ENCODE peak calls at places on chromosome X, in ten cellular contexts. O is A549, Y is transverse colon, B is RWPE1, T is endothelial cell, X is BE2C, C is uterus, D is lower leg skin, L is upper lobe of left lung, S is GM23338. H is an unnamed sample.

GRCh38 chrX:130401415-130402210 is at the start of gene RBMX2:
- DNase-seq in C (peak), B (peak), O (peak), X (peak), T (peak), D (peak), L (peak), S (peak), Y (peak), H (peak)

GRCh38 chrX:22922961-22923360 is 76.8 kb upstream of the DDX53 start:
- DNase-seq in D (no peak), Y (no peak), C (no peak), O (no peak), B (no peak), L (no peak), T (no peak), X (no peak), S (no peak), H (no peak)

GRCh38 chrX:19883878-19884277 is 3.5 kb downstream of the SH3KBP1 start:
- DNase-seq in C (no peak), X (no peak), O (peak), S (no peak), D (no peak), Y (peak), L (no peak), B (peak), T (no peak), H (no peak)

GRCh38 chrX:112056886-112057285 is 25.7 kb downstream of the TRPC5 start:
- DNase-seq in B (no peak), O (no peak), T (no peak), X (no peak), Y (no peak), C (no peak), D (no peak), S (no peak), L (no peak), H (no peak)

GRCh38 chrX:6941041-6941440 is 206.5 kb upstream of the STS start:
- DNase-seq in T (no peak), S (no peak), O (no peak), D (no peak), C (no peak), B (no peak), Y (no peak), L (no peak), X (no peak), H (no peak)

GRCh38 chrX:44183329-44183728 is 160.1 kb downstream of the EFHC2 start:
- DNase-seq in Y (no peak), T (no peak), L (no peak), X (no peak), B (no peak), O (no peak), S (no peak), D (no peak), C (no peak), H (no peak)

GRCh38 chrX:154458116-154458953 is at the start of gene PLXNA3:
- DNase-seq in D (no peak), T (peak), O (no peak), X (peak), L (peak), B (peak), C (peak), S (peak), Y (peak), H (no peak)

GRCh38 chrX:5775985-5776384 is 452.7 kb downstream of the NLGN4X start:
- DNase-seq in D (no peak), X (no peak), C (no peak), S (no peak), Y (no peak), B (no peak), T (no peak), O (no peak), L (no peak), H (no peak)

GRCh38 chrX:72307646-72308051 is 1.9 kb upstream of the CITED1 start:
- DNase-seq in C (no peak), T (no peak), S (peak), L (no peak), O (no peak), B (no peak), Y (no peak), D (no peak), X (no peak), H (no peak)

GRCh38 chrX:110852180-110852579 is 56.6 kb upstream of the CHRDL1 start:
- DNase-seq in X (peak), Y (no peak), L (no peak), S (peak), D (no peak), C (no peak), T (peak), O (peak), B (peak), H (no peak)

GRCh38 chrX:109600114-109600710 is 24.8 kb downstream of the KCNE5 start:
- DNase-seq in X (no peak), C (no peak), T (no peak), B (no peak), S (peak), L (peak), Y (no peak), O (no peak), D (no peak), H (no peak)

GRCh38 chrX:110743679-110744340 is 51.8 kb downstream of the CHRDL1 start:
- DNase-seq in L (no peak), D (peak), T (no peak), S (no peak), Y (no peak), B (no peak), C (no peak), O (no peak), X (no peak), H (no peak)

GRCh38 chrX:118884552-118885138 is 61.0 kb downstream of the ZCCHC12 start:
- DNase-seq in X (no peak), D (no peak), S (no peak), B (no peak), L (no peak), C (no peak), O (no peak), Y (no peak), T (no peak), H (no peak)

GRCh38 chrX:103817502-103817901 is 14.6 kb downstream of the RAB9B start:
- DNase-seq in Y (no peak), X (peak), B (peak), L (no peak), C (no peak), S (peak), D (peak), O (peak), T (peak), H (no peak)

GRCh38 chrX:64885850-64886249 is 90.4 kb downstream of the ZC4H2 start:
- DNase-seq in D (no peak), X (peak), S (peak), O (peak), L (no peak), Y (peak), C (no peak), T (peak), B (no peak), H (no peak)

GRCh38 chrX:66676990-66677389 is 38.1 kb upstream of the EDA2R start:
- DNase-seq in Y (no peak), C (no peak), O (no peak), L (no peak), B (peak), X (no peak), D (no peak), S (no peak), T (no peak), H (no peak)

GRCh38 chrX:138037548-138037947 is 471.6 kb downstream of the ZIC3 start:
- DNase-seq in Y (no peak), D (no peak), O (no peak), C (no peak), T (no peak), L (no peak), B (no peak), X (no peak), S (no peak), H (no peak)

GRCh38 chrX:138031715-138032114 is 465.8 kb downstream of the ZIC3 start:
- DNase-seq in C (no peak), O (no peak), B (no peak), D (no peak), X (no peak), Y (no peak), S (no peak), L (no peak), T (no peak), H (no peak)

DNA sequence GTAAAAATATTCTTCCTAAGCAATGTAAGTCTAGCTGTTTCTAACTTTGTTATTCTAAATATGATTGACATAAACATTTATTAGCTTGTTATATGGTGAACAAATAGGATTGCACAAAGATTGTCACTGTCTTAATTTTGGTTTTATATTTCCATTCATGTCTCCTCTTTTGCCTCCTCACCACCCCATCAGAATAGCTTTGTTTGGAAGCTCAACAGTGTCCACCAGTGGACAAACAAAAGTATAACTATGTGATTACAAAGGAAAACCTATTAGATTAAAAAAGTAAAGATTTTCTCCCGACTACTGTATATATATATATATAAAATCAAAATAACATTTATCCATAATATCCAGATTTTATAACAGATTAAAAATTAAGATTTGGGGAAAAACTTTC is 468.2 kb downstream of the ZIC3 start:
- DNase-seq in L (no peak), Y (no peak), B (no peak), T (no peak), O (peak), C (no peak), D (no peak), S (peak), X (no peak), H (no peak)
- TF ChIP-seq CTCF in L (no peak), Y (no peak), B (no peak), T (no peak), O (no peak), C (no peak), D (no peak), S (peak), X (peak), H (no peak)

GRCh38 chrX:28701222-28701621 is 114.0 kb downstream of the IL1RAPL1 start:
- DNase-seq in D (no peak), L (no peak), O (no peak), X (no peak), B (no peak), T (no peak), S (no peak), Y (no peak), C (no peak), H (no peak)
- TF ChIP-seq CTCF in D (no peak), L (no peak), O (no peak), X (no peak), B (no peak), T (peak), S (peak), Y (no peak), C (no peak), H (no peak)

GRCh38 chrX:100685997-100686305 is 42.0 kb downstream of the SRPX2 start:
- DNase-seq in C (no peak), D (no peak), X (no peak), O (no peak), S (no peak), T (no peak), B (no peak), L (no peak), Y (no peak), H (no peak)
- TF ChIP-seq CTCF in C (no peak), D (no peak), X (no peak), O (no peak), S (no peak), T (peak), B (no peak), L (no peak), Y (no peak), H (no peak)

DNA sequence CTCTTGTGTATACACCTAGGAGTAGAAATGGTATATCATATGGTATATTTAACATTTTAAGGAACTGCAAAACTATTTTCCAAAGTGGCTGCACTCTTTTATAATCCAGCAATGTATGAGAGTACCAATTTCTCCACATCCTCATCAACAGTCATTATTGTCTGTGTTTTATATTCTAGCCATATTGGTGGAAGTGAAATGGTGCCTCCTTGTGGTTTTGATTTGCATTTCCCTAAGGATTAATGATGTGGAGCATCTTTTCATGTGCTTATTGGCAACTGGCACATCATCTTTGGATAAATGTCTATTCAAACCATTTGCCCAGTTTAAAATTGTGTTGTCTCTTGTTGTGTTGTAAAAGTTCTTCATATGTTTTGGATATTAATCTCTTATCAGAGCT is 9.6 kb downstream of the BMP15 start:
- DNase-seq in D (no peak), Y (no peak), L (no peak), S (peak), T (peak), B (no peak), X (no peak), O (peak), C (no peak), H (no peak)
- TF ChIP-seq CTCF in D (no peak), Y (peak), L (no peak), S (peak), T (no peak), B (no peak), X (peak), O (peak), C (peak), H (no peak)

DNA sequence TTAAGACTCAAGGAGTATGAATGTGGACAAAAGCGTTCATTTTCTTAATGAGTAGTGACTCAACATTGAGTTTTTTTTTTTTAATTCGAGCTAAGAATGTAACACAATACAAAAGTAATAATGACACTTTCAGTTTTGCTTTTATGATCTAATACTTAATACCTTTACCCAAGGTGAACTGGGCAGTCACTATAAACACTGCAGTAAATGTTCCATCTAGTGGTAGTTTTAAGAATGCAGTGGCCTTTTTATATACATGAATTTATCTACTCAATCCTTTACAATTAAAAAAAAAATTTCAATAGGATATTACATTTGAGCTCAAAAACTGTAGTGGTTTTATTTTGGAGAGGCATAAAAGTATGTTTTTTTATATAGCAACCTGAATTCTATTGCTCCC is 33.9 kb downstream of the PDK3 start:
- DNase-seq in B (peak), C (no peak), L (no peak), X (no peak), Y (no peak), D (no peak), S (peak), T (no peak), O (peak), H (no peak)
- TF ChIP-seq CTCF in B (peak), C (peak), L (peak), X (peak), Y (peak), D (no peak), S (peak), T (no peak), O (peak), H (peak)

GRCh38 chrX:31178064-31178768 is 106.4 kb upstream of the FTHL17 start:
- DNase-seq in O (no peak), S (no peak), C (no peak), D (no peak), Y (no peak), B (no peak), X (no peak), L (no peak), T (no peak), H (no peak)
- TF ChIP-seq CTCF in O (no peak), S (no peak), C (no peak), D (no peak), Y (no peak), B (no peak), X (no peak), L (no peak), T (no peak), H (no peak)

GRCh38 chrX:105302246-105302645 is 81.8 kb upstream of the TEX13A start:
- DNase-seq in Y (no peak), L (no peak), D (no peak), C (no peak), T (no peak), O (no peak), B (no peak), S (no peak), X (no peak), H (no peak)
- TF ChIP-seq CTCF in Y (no peak), L (no peak), D (no peak), C (no peak), T (no peak), O (no peak), B (no peak), S (no peak), X (no peak), H (no peak)

GRCh38 chrX:47751670-47752069 is 85.0 kb upstream of the ZNF81 start:
- DNase-seq in C (no peak), Y (peak), X (peak), T (peak), L (peak), D (no peak), O (peak), B (peak), S (peak), H (no peak)
- TF ChIP-seq CTCF in C (no peak), Y (peak), X (peak), T (no peak), L (no peak), D (no peak), O (peak), B (no peak), S (peak), H (peak)

DNA sequence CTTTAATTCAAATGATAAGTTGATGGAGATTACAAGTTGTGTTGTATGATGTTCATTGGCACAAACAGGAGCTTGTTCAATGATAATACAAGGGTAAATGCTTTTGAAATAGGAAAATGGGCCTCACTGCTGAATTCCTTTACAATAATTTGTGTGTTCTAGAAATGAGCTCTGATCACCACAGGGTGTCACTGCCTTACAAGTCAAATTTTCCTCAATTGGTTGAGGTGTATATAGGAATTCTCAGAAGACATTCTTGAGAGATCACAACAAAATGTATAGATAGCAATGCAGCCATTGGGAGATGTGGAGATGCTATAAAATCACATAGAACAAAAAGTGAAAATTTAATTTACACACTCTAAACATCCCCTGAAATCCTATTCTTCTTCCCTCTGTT is 49.6 kb downstream of the KLF8 start:
- DNase-seq in L (no peak), D (no peak), S (peak), O (peak), C (no peak), B (no peak), T (peak), X (no peak), Y (no peak), H (no peak)
- TF ChIP-seq CTCF in L (no peak), D (no peak), S (peak), O (peak), C (no peak), B (peak), T (no peak), X (peak), Y (no peak), H (peak)

DNA sequence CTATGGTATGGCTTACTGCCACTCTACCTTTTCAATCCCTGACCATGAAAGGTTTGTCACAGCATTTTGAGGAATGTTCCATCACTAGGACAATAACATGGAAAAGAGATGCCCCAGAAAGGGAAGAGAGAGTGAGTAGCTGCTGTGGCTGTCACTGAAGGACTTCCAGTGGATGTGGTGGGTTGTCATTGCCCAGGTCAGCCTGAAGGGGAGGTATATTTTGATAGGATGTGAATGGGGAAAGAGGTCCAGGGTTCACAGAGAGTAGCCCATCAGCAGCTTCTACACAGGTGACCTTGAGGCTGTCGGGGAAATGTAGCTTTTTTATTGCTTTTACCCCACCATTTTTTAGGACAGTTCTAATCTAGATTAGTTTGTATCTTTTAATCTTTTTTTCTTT is 30.8 kb downstream of the MTM1 start:
- DNase-seq in X (no peak), C (no peak), O (no peak), D (no peak), L (no peak), S (peak), T (no peak), B (no peak), Y (no peak), H (no peak)
- TF ChIP-seq CTCF in X (no peak), C (no peak), O (no peak), D (no peak), L (no peak), S (peak), T (no peak), B (no peak), Y (no peak), H (no peak)